ENCODE peak calls at places on chromosomes 6 and 20, in nine cellular contexts. I is NCI-H1694 treated with DMSO at 0.1 percent for 48 hours; P is left colon; S is C1 segment of cervical spinal cord; C is NCI-H1092; Q is stimulated activated naive CD8-positive, alpha-beta T cell treated with anti-CD3 and anti-CD28 coated beads, Interleukin-15, amount 100 ng/mL, for 72 hours; Z is CD8-positive, alpha-beta T cell; A is AG09309; H is germinal center. O is an unnamed sample.

GRCh38 chr6:35489995-35490791 is 6.7 kb downstream of the TEAD3 start:
- DNase-seq in H (no peak), Z (no peak), S (peak), I (peak), C (no peak), P (peak), Q (no peak), A (no peak), O (peak)

GRCh38 chr6:15245361-15246216 is at the start of gene JARID2:
- DNase-seq in A (peak), I (peak), S (peak), Q (peak), P (peak), C (peak), Z (peak), H (peak), O (peak)

GRCh38 chr20:39080326-39080725 is 118.2 kb downstream of the DHX35 start:
- DNase-seq in H (no peak), C (no peak), S (no peak), A (no peak), Z (no peak), I (no peak), P (no peak), Q (no peak), O (no peak)

GRCh38 chr6:131394768-131395432 is 178.1 kb upstream of the ARG1 start:
- DNase-seq in I (no peak), A (no peak), H (no peak), Q (no peak), P (no peak), S (no peak), C (no peak), Z (no peak), O (no peak)

GRCh38 chr20:10020937-10021336 is 13.8 kb upstream of the ANKEF1 start:
- DNase-seq in S (no peak), Q (no peak), P (no peak), I (no peak), A (no peak), Z (no peak), H (no peak), C (no peak), O (no peak)

GRCh38 chr6:116046739-116047138 is 14.0 kb downstream of the FRK start:
- DNase-seq in Q (no peak), A (no peak), H (no peak), I (no peak), Z (no peak), C (no peak), P (no peak), S (no peak), O (no peak)

GRCh38 chr6:81756690-81757089 is 4.2 kb upstream of the TENT5A start:
- DNase-seq in H (no peak), C (no peak), S (no peak), A (no peak), Q (no peak), P (no peak), I (no peak), Z (no peak), O (no peak)

GRCh38 chr6:117960906-117961700 is 54.0 kb downstream of the SLC35F1 start:
- DNase-seq in H (no peak), Z (no peak), A (no peak), Q (no peak), I (no peak), P (no peak), C (no peak), S (no peak), O (no peak)

GRCh38 chr6:90008189-90008907 is 114.1 kb downstream of the GJA10 start:
- DNase-seq in H (no peak), Q (peak), P (no peak), S (no peak), C (no peak), Z (no peak), A (no peak), I (no peak), O (no peak)

O was measured in AG08396.